ENCODE peak calls at places on chromosomes 13 and 19, in five cellular contexts. W is neural progenitor cell, C is hepatocyte, M is GM23248, U is SK-N-SH. I is an unnamed sample.

GRCh38 chr19:47231215-47232054 is 436 bp upstream of the BBC3 start:
- DNase-seq in W (peak), C (peak), M (peak), U (peak), I (peak)

GRCh38 chr19:48878219-48879024 is 6.2 kb downstream of the PPP1R15A start:
- DNase-seq in W (no peak), C (peak), M (peak), U (no peak), I (no peak)

GRCh38 chr19:40465025-40465780 is at the start of gene BLVRB:
- DNase-seq in W (no peak), C (no peak), M (peak), U (no peak), I (peak)

GRCh38 chr13:91805605-91806004 is 407.2 kb downstream of the GPC5 start:
- DNase-seq in W (no peak), C (no peak), M (no peak), U (no peak), I (peak)

GRCh38 chr13:42592915-42593718 is 19.2 kb downstream of the TNFSF11 start:
- DNase-seq in W (no peak), C (no peak), M (no peak), U (no peak), I (no peak)

GRCh38 chr19:24002256-24002945 is 84.6 kb upstream of the ZNF254 start:
- DNase-seq in W (no peak), C (no peak), M (no peak), U (no peak), I (no peak)

GRCh38 chr13:71758823-71759222 is 108.2 kb downstream of the DACH1 start:
- DNase-seq in W (no peak), C (peak), M (no peak), U (peak), I (no peak)

GRCh38 chr13:21043898-21044297 is 17.5 kb downstream of the LATS2 start:
- DNase-seq in W (no peak), C (peak), M (peak), U (no peak), I (no peak)

GRCh38 chr19:55600336-55601028 is 394 bp downstream of the ZNF524 start:
- DNase-seq in W (peak), C (peak), M (peak), U (peak), I (peak)

GRCh38 chr13:20043207-20043925 is 84.8 kb downstream of the ZMYM2 start:
- DNase-seq in W (no peak), C (no peak), M (no peak), U (no peak), I (no peak)

GRCh38 chr19:49157445-49158224 is at the start of gene TRPM4:
- DNase-seq in W (peak), C (peak), M (peak), U (peak), I (no peak)

GRCh38 chr19:11781295-11782057 is 14.7 kb downstream of the ZNF441 start:
- DNase-seq in W (no peak), C (no peak), M (peak), U (no peak), I (no peak)

GRCh38 chr13:75636339-75637095 is 387 bp downstream of the LMO7 start:
- DNase-seq in W (peak), C (peak), M (peak), U (peak), I (peak)

GRCh38 chr13:33799950-33800592 is 17.9 kb upstream of the RFC3 start:
- DNase-seq in W (peak), C (peak), M (peak), U (peak), I (peak)

GRCh38 chr19:294341-294818 is 3.2 kb upstream of the PLPP2 start:
- DNase-seq in W (peak), C (no peak), M (peak), U (peak), I (no peak)

GRCh38 chr13:27270594-27271520 is at the start of gene RASL11A:
- DNase-seq in W (peak), C (peak), M (peak), U (peak), I (peak)

GRCh38 chr19:952680-953500 is 27.1 kb downstream of the ARID3A start:
- DNase-seq in W (no peak), C (peak), M (no peak), U (no peak), I (peak)

GRCh38 chr13:111394211-111394922 is 73.9 kb downstream of the TEX29 start:
- DNase-seq in W (no peak), C (no peak), M (no peak), U (no peak), I (no peak)

GRCh38 chr13:19605161-19605955 is 28.1 kb upstream of the MPHOSPH8 start:
- DNase-seq in W (no peak), C (no peak), M (no peak), U (no peak), I (no peak)

GRCh38 chr19:49637865-49638350 is 2.0 kb downstream of the RRAS start:
- DNase-seq in W (peak), C (peak), M (peak), U (no peak), I (no peak)

GRCh38 chr19:43625918-43626579 is 6.6 kb upstream of the ZNF428 start:
- DNase-seq in W (peak), C (no peak), M (peak), U (peak), I (no peak)

GRCh38 chr13:29494520-29494919 is 101.0 kb downstream of the SLC7A1 start:
- DNase-seq in W (no peak), C (no peak), M (no peak), U (no peak), I (peak)

GRCh38 chr19:56765107-56765506 is 75.4 kb downstream of the PEG3 start:
- DNase-seq in W (no peak), C (no peak), M (peak), U (peak), I (no peak)

GRCh38 chr19:3369337-3370213 is 3.2 kb downstream of the NFIC start:
- DNase-seq in W (peak), C (peak), M (peak), U (no peak), I (no peak)

GRCh38 chr13:104442541-104442940 is 1376.3 kb upstream of the SLC10A2 start:
- DNase-seq in W (no peak), C (no peak), M (no peak), U (no peak), I (no peak)

GRCh38 chr19:6042776-6043726 is 65.1 kb upstream of the RANBP3 start:
- DNase-seq in W (no peak), C (no peak), M (no peak), U (no peak), I (no peak)

GRCh38 chr13:34070006-34070405 is 252.1 kb downstream of the RFC3 start:
- DNase-seq in W (no peak), C (no peak), M (peak), U (no peak), I (no peak)

GRCh38 chr13:100815476-100816046 is 141.0 kb upstream of the TMTC4 start:
- DNase-seq in W (no peak), C (no peak), M (no peak), U (no peak), I (no peak)

GRCh38 chr19:29551774-29552173 is 26.0 kb downstream of the VSTM2B start:
- DNase-seq in W (no peak), C (no peak), M (no peak), U (no peak), I (no peak)

GRCh38 chr19:44308011-44308410 is 3.2 kb upstream of the ZNF235 start:
- DNase-seq in W (no peak), C (no peak), M (peak), U (no peak), I (no peak)

GRCh38 chr19:20167020-20167644 is at the start of gene ZNF486:
- DNase-seq in W (peak), C (peak), M (peak), U (peak), I (peak)

GRCh38 chr19:38293281-38293680 is 10.8 kb upstream of the C19orf33 start:
- DNase-seq in W (peak), C (no peak), M (no peak), U (no peak), I (no peak)

GRCh38 chr13:74074723-74075122 is 59.5 kb downstream of the KLF12 start:
- DNase-seq in W (no peak), C (no peak), M (peak), U (no peak), I (no peak)

DNA sequence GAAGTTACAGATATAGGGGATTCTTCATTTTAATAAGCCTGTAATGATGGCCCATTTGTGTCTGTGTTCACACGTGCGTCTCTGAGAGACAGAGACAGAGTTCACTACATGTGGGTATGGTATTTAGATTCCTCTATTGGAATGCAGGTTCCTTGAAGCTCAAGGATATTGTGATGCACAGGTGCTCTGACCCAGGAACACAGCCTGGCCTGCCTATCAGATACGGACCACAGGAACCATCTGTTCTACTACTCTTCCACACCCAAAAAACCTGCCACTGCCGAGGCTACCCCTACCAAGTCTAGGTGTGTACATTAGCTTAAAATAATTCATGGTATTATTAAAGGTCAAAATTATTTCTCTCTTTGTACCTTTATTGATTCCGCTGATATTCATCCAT is 289.2 kb downstream of the ATP8A2 start:
- DNase-seq in W (no peak), C (no peak), M (no peak), U (no peak), I (no peak)
- TF ChIP-seq EZH2phosphoT487 in W (no peak), C (no peak), M (no peak), U (no peak), I (no peak)

GRCh38 chr13:113123226-113124150 is 889 bp downstream of the F10 start:
- DNase-seq in W (no peak), C (no peak), M (peak), U (peak), I (no peak)
- H3K4me3 ChIP-seq in W (no peak), C (peak), M (peak), U (peak), I (no peak)

GRCh38 chr13:60335531-60335930 is 61.5 kb upstream of the TDRD3 start:
- DNase-seq in W (peak), C (no peak), M (peak), U (no peak), I (peak)
- TF ChIP-seq EZH2phosphoT487 in W (no peak), C (no peak), M (no peak), U (no peak), I (no peak)

GRCh38 chr19:10546817-10547216 is 3.1 kb downstream of the ATG4D start:
- DNase-seq in W (no peak), C (no peak), M (no peak), U (no peak), I (no peak)

GRCh38 chr19:10544242-10544752 is 593 bp downstream of the ATG4D start:
- DNase-seq in W (peak), C (peak), M (peak), U (no peak), I (peak)

GRCh38 chr19:10543420-10544241 is at the start of gene ATG4D:
- DNase-seq in W (peak), C (peak), M (peak), U (peak), I (peak)

GRCh38 chr19:10543059-10543419 is 665 bp upstream of the ATG4D start:
- DNase-seq in W (peak), C (no peak), M (no peak), U (no peak), I (peak)

DNA sequence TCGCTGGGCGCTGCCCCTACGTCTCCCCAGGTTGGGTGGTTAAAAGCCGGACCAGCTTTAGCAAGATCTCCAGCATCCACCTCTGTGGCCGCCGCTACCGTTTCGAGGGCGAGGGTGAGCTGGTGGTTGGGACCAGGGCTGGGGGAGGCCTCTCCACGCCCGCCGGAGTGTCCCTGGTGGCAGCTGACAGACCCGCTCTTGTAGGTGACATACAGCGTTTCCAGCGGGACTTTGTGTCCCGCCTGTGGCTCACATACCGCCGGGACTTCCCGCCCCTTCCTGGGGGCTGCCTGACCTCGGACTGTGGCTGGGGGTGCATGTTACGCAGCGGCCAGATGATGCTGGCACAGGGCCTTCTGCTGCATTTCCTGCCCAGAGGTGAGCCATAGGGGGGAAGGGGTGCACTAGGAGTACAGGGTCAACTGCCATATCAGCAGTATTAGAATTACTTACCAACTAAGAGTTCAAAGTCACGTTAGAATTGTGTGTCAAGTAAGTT is 1.1 kb downstream of the ATG4D start:
- DNase-seq in W (peak), C (no peak), M (no peak), U (peak), I (peak)
- H3K4me3 ChIP-seq in W (peak), C (no peak), M (peak), U (peak), I (peak)

GRCh38 chr13:25652764-25653163 is 281.0 kb downstream of the ATP8A2 start:
- DNase-seq in W (peak), C (no peak), M (no peak), U (no peak), I (no peak)
- TF ChIP-seq EZH2phosphoT487 in W (no peak), C (no peak), M (no peak), U (no peak), I (no peak)